ENCODE peak calls at places on chromosomes 16 and 17, in ten cellular contexts. C is GM12891, R is K562, D is HepG2, K is transverse colon, M is GM12878, W is spleen, J is prostate gland, U is H1, T is GM12892. G is an unnamed sample.

GRCh38 chr16:87003414-87003755 is 313.8 kb downstream of the C16orf95 start:
- DNase-seq in R (no peak), C (no peak), J (no peak), T (no peak), U (no peak), M (no peak), W (no peak), D (no peak), K (no peak), G (no peak)

GRCh38 chr16:3807425-3808123 is 72.9 kb downstream of the CREBBP start:
- DNase-seq in J (no peak), C (no peak), T (no peak), R (no peak), W (no peak), D (no peak), K (no peak), M (no peak), U (no peak), G (no peak)

GRCh38 chr16:50273382-50273690 is 7.0 kb downstream of the ADCY7 start:
- DNase-seq in W (peak; percentile 73), R (no peak), C (no peak), T (no peak), D (no peak), J (no peak), U (no peak), K (no peak), M (no peak), G (no peak)

GRCh38 chr17:9668532-9668931 is 23.2 kb downstream of the USP43 start:
- DNase-seq in K (no peak), C (no peak), U (no peak), D (no peak), M (no peak), T (no peak), W (no peak), R (no peak), J (no peak), G (no peak)

GRCh38 chr17:1201132-1201702 is 21.4 kb upstream of the ABR start:
- DNase-seq in C (no peak), K (no peak), M (no peak), J (no peak), D (no peak), T (no peak), U (no peak), W (peak; percentile 91), R (no peak), G (no peak)

GRCh38 chr17:82245144-82246039 is 16.6 kb downstream of the SLC16A3 start:
- DNase-seq in U (no peak), T (no peak), J (no peak), M (no peak), D (no peak), C (no peak), R (no peak), W (peak; percentile 77), K (no peak), G (no peak)

GRCh38 chr16:1614226-1615102 is 2.3 kb downstream of the CRAMP1 start:
- DNase-seq in U (no peak), D (no peak), W (peak; percentile 81), C (peak; percentile 63), J (peak; percentile 18), K (peak; percentile 17), M (no peak), R (peak; percentile 50), T (peak; percentile 58), G (peak; percentile 32)

GRCh38 chr16:14401839-14402115 is 228.3 kb downstream of the PARN start:
- DNase-seq in J (no peak), R (no peak), T (no peak), C (no peak), M (no peak), U (no peak), W (no peak), D (no peak), K (no peak), G (no peak)

GRCh38 chr16:89958068-89958467 is 9.5 kb downstream of the DEF8 start:
- DNase-seq in D (peak; percentile 54), K (no peak), M (no peak), C (no peak), T (no peak), J (no peak), R (peak; percentile 75), U (no peak), W (peak; percentile 75), G (peak; percentile 43)

GRCh38 chr17:81821147-81821546 is 11.9 kb downstream of the MCRIP1 start:
- DNase-seq in U (no peak), J (no peak), D (no peak), K (no peak), W (no peak), C (no peak), T (no peak), M (no peak), R (no peak), G (no peak)

GRCh38 chr16:11196286-11196828 is 59.6 kb downstream of the SOCS1 start:
- DNase-seq in J (no peak), W (no peak), C (no peak), M (no peak), D (no peak), U (no peak), K (no peak), R (no peak), T (no peak), G (no peak)

GRCh38 chr17:51540151-51540550 is 279.8 kb downstream of the UTP18 start:
- DNase-seq in T (no peak), K (no peak), J (no peak), W (no peak), M (no peak), R (peak; percentile 7), U (no peak), D (peak; percentile 15), C (no peak), G (no peak)

GRCh38 chr16:24141466-24141865 is 114.7 kb upstream of the CACNG3 start:
- DNase-seq in K (no peak), W (no peak), C (no peak), M (no peak), T (no peak), J (no peak), D (no peak), R (no peak), U (no peak), G (no peak)

GRCh38 chr16:67872631-67873434 is at the start of gene EDC4:
- DNase-seq in W (peak; percentile 96), U (no peak), R (peak; percentile 95), M (peak; percentile 48), T (peak; percentile 97), D (peak; percentile 65), J (peak; percentile 48), K (peak; percentile 88), C (peak; percentile 97), G (peak; percentile 78)

GRCh38 chr17:1153795-1154546 is 25.8 kb downstream of the ABR start:
- DNase-seq in T (no peak), U (no peak), R (peak; percentile 23), M (no peak), W (no peak), C (no peak), K (peak; percentile 15), J (no peak), D (peak; percentile 16), G (no peak)

GRCh38 chr16:1330260-1330914 is 3.1 kb upstream of the BAIAP3 start:
- DNase-seq in D (peak; percentile 35), K (no peak), R (peak; percentile 46), M (no peak), C (no peak), J (no peak), T (no peak), U (no peak), W (no peak), G (no peak)

GRCh38 chr16:69711115-69711740 is 15.1 kb downstream of the NQO1 start:
- DNase-seq in R (no peak), M (no peak), W (no peak), C (no peak), T (no peak), U (no peak), K (peak; percentile 56), D (no peak), J (peak; percentile 87), G (no peak)

GRCh38 chr17:79207957-79208356 is 133.3 kb downstream of the ENGASE start:
- DNase-seq in D (no peak), U (no peak), M (no peak), W (no peak), J (no peak), K (no peak), C (no peak), T (no peak), R (no peak), G (no peak)

GRCh38 chr16:81665588-81665987 is 113.5 kb upstream of the PLCG2 start:
- DNase-seq in T (no peak), K (no peak), R (no peak), U (no peak), J (no peak), M (no peak), W (no peak), C (no peak), D (no peak), G (no peak)
- TF ChIP-seq POLR2AphosphoS5 in T (no peak), K (no peak), R (no peak), U (no peak), J (no peak), M (no peak), W (no peak), C (no peak), D (no peak), G (no peak)

GRCh38 chr17:50106393-50107131 is 11.4 kb downstream of the PDK2 start:
- DNase-seq in J (no peak), D (no peak), T (no peak), K (no peak), M (no peak), C (no peak), U (no peak), W (no peak), R (no peak), G (no peak)
- TF ChIP-seq POLR2AphosphoS5 in J (no peak), D (no peak), T (no peak), K (no peak), M (no peak), C (no peak), U (no peak), W (no peak), R (no peak), G (no peak)

DNA sequence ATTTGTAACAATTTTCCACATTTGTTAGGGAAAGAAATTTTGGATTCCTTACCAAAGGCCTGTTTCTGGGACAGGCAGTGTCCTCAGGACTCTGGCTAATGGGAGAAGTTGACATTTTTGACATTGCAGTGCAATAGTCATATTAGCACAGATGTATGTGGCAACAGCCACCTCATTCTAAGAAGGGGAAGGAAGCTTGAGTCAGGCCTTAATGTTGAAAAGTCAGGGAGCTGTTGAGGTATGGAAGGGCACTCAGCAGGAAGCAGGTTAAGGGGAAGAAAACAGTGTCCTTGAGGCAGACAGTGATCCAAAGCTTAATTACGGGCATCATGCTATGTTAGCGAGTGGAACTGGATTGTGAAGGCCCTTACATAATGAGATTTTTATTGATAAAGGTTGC is 20.9 kb downstream of the AKTIP start:
- DNase-seq in R (no peak), U (no peak), C (no peak), M (no peak), D (no peak), T (no peak), W (no peak), K (no peak), J (no peak), G (peak; percentile 61)
- TF ChIP-seq POLR2AphosphoS5 in R (no peak), U (no peak), C (no peak), M (no peak), D (no peak), T (no peak), W (no peak), K (no peak), J (no peak), G (peak; percentile 49)

DNA sequence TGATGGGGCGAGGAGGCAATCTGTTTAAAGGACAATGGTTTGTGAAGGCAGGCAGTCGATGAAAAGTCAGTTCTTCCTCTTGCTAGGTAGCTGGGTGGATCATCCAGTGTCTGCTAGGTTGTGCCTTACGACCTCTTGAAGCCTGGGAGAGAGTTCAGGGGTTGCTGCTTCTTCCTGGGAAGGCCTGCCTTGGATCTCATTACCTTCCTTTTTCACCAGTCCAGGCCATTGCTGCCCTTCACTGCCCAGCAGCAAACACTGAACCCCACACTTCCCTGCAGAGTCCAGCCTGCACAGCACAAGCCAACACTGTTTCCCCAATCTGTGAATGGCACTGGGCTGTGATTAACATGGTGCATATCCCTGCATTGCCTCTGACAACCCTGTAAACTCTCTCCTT is 24.7 kb downstream of the HS3ST2 start:
- DNase-seq in M (no peak), K (no peak), U (no peak), C (no peak), R (no peak), J (no peak), W (no peak), T (no peak), D (no peak), G (no peak)
- TF ChIP-seq POLR2AphosphoS5 in M (no peak), K (no peak), U (no peak), C (no peak), R (no peak), J (no peak), W (no peak), T (no peak), D (no peak), G (no peak)